ENCODE peak calls at places on chromosome 11, in four cellular contexts. Y is transverse colon, O is stomach, X is A549. C is an unnamed sample. For H3K4me1, the result is how much of the 10 kb centered on the place peaks cover.

GRCh38 chr11:8005556-8005955 is 18.4 kb downstream of the EIF3F start:
- DNase-seq in X (no peak), Y (no peak), O (no peak), C (no peak)

GRCh38 chr11:17735823-17736772 is 1.5 kb downstream of the KCNC1 start:
- DNase-seq in X (no peak), O (no peak), Y (no peak), C (no peak)

GRCh38 chr11:130480721-130481140 is 32.3 kb downstream of the ADAMTS15 start:
- DNase-seq in O (no peak), X (no peak), Y (no peak), C (no peak)

GRCh38 chr11:88305430-88305829 is 32.1 kb downstream of the CTSC start:
- DNase-seq in X (no peak), O (no peak), Y (no peak), C (no peak)

GRCh38 chr11:17013548-17014320 is 480 bp downstream of the PLEKHA7 start:
- DNase-seq in X (no peak), O (peak), Y (peak), C (no peak)

GRCh38 chr11:120108785-120109168 is 29.1 kb downstream of the TRIM29 start:
- DNase-seq in X (no peak), Y (no peak), O (no peak), C (no peak)

GRCh38 chr11:111944139-111944538 is 7.0 kb downstream of the DIXDC1 start:
- DNase-seq in Y (no peak), O (no peak), X (peak), C (no peak)

GRCh38 chr11:100682247-100682969 is 4.7 kb upstream of the ARHGAP42 start:
- DNase-seq in X (peak), O (no peak), Y (no peak), C (no peak)

GRCh38 chr11:9943346-9944110 is 279.7 kb downstream of the SWAP70 start:
- DNase-seq in O (no peak), X (peak), Y (no peak), C (no peak)

GRCh38 chr11:117825538-117826359 is 1.2 kb upstream of the FXYD2 start:
- DNase-seq in X (no peak), Y (peak), O (peak), C (no peak)

GRCh38 chr11:127056338-127056971 is 55.9 kb upstream of the KIRREL3 start:
- DNase-seq in O (no peak), Y (no peak), X (peak), C (no peak)

GRCh38 chr11:28981331-28981865 is 873.2 kb downstream of the METTL15 start:
- DNase-seq in Y (no peak), O (no peak), X (no peak), C (no peak)

GRCh38 chr11:10064828-10065227 is 229.2 kb downstream of the SBF2 start:
- DNase-seq in Y (no peak), O (no peak), X (no peak), C (no peak)

GRCh38 chr11:67400942-67401494 is 640 bp downstream of the PPP1CA start:
- DNase-seq in Y (no peak), O (no peak), X (no peak), C (no peak)

GRCh38 chr11:72696866-72697428 is 22.7 kb upstream of the PDE2A start:
- DNase-seq in O (peak), X (no peak), Y (no peak), C (no peak)

GRCh38 chr11:30868495-30869130 is 282.5 kb upstream of the MPPED2 start:
- DNase-seq in O (no peak), X (no peak), Y (no peak), C (no peak)

GRCh38 chr11:9277176-9277575 is 12.0 kb upstream of the DENND5A start:
- DNase-seq in Y (no peak), X (no peak), O (no peak), C (no peak)

GRCh38 chr11:58958500-58958899 is 19.2 kb downstream of the GLYATL1 start:
- DNase-seq in O (peak), Y (peak), X (peak), C (no peak)

GRCh38 chr11:120303004-120303637 is 22.0 kb upstream of the TLCD5 start:
- DNase-seq in Y (peak), X (peak), O (peak), C (no peak)

GRCh38 chr11:86625544-86625943 is 46.9 kb downstream of the ME3 start:
- DNase-seq in O (no peak), X (no peak), Y (no peak), C (no peak)

GRCh38 chr11:30435488-30435887 is 112.6 kb downstream of the ARL14EP start:
- DNase-seq in X (no peak), Y (no peak), O (no peak), C (no peak)

GRCh38 chr11:57496109-57496820 is 19.2 kb downstream of the SLC43A1 start:
- DNase-seq in Y (no peak), X (no peak), O (peak), C (no peak)

GRCh38 chr11:46951864-46952263 is 15.3 kb downstream of the CSTPP1 start:
- DNase-seq in O (no peak), X (no peak), Y (no peak), C (no peak)

GRCh38 chr11:32032052-32032451 is 58.8 kb upstream of the RCN1 start:
- DNase-seq in Y (no peak), O (no peak), X (no peak), C (no peak)
- H3K4me1 ChIP-seq in Y (under half), O (under half), X (under half), C (under half)

GRCh38 chr11:3165916-3166267 is 782 bp upstream of the OSBPL5 start:
- DNase-seq in X (no peak), O (no peak), Y (peak), C (no peak)
- TF ChIP-seq EP300 in X (no peak), O (no peak), Y (no peak), C (no peak)

GRCh38 chr11:64240467-64241174 is at the start of gene FKBP2:
- DNase-seq in Y (peak), O (peak), X (peak), C (peak)
- TF ChIP-seq POLR2A in Y (peak), O (no peak), X (peak), C (peak)

DNA sequence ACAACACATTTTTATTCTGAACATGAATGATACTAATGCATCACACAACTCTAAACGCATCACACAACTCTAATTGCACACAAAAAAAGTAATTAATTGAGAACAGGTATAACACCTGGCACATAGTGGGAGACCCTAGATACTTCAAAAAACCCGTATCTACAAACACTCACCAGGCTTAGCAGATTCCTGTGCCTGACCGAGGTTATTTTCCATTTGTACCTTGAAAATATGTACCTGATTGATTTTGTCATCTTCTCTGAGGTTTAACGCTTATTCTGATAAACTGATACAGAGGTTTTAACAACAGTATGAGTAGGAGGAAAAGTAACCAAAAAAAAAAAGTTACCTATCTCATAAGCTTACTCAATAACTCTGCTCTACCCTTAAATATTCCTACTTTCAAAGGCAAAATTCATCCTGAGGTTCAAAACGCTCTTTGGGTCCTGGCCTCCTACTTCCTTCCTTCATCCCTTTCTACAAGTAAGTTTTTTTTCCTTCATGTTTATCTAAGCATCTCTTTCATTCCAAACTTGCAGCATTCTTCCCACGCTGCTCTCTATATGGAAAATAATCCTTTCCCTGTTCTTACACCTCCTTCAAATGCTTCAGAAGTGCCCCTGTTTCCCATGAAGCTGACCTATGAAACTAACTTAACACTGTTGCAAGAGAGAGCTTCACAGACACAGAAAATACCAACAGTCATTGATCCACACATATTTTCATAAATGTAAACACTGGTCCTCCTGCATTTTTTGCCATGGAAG is 73.3 kb downstream of the ETS1 start:
- DNase-seq in Y (no peak), O (no peak), X (no peak), C (no peak)
- H3K4me1 ChIP-seq in Y (under half), O (half or more), X (half or more), C (under half)

GRCh38 chr11:12089041-12089440 is 21.3 kb upstream of the MICAL2 start:
- DNase-seq in Y (no peak), X (no peak), O (no peak), C (no peak)

GRCh38 chr11:12088531-12088930 is 21.9 kb upstream of the MICAL2 start:
- DNase-seq in Y (no peak), O (no peak), X (no peak), C (no peak)

GRCh38 chr11:12089473-12089872 is 20.9 kb upstream of the MICAL2 start:
- DNase-seq in X (no peak), Y (no peak), O (no peak), C (no peak)

GRCh38 chr11:12090761-12091261 is 19.6 kb upstream of the MICAL2 start:
- DNase-seq in X (peak), O (peak), Y (peak), C (no peak)

DNA sequence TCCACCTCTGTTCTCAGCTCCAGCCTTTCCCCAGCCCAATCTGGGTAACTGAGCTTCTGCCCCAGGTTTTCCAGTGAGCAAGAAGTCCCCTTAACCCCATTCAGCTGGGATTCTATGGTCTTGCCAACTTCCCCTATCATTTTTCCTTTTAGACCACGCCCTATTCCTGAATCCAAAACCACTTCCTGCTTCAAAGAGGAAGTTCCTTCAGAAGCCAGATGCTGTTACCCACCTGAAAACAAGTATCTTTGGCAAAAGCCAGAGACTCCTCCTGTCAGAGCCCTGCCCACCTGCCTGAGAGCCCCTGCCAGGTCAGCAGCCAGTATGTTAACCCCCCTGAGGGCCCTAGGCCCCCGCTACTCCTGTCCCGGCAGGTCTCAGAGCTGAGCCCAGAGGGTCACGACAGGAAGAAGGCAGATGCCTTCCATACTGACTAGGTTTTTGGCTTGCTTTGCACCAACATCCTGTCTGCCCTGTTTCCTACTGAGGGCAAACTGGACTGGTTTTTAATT is 20.3 kb upstream of the MICAL2 start:
- DNase-seq in X (no peak), Y (no peak), O (no peak), C (no peak)
- TF ChIP-seq EP300 in X (no peak), Y (no peak), O (no peak), C (no peak)

GRCh38 chr11:134045799-134046635 is 22.9 kb upstream of the JAM3 start:
- DNase-seq in X (no peak), Y (no peak), O (no peak), C (no peak)
- TF ChIP-seq POLR2A in X (no peak), Y (no peak), O (no peak), C (no peak)